ENCODE peak calls at places on chromosomes 6 and 20, in four cellular contexts. M is HepG2, K is H1, X is GM12878. P is an unnamed sample.
A peak's percentile ranks its signal among the peaks of the same experiment; 100 is the strongest.

GRCh38 chr20:48006036-48006833 is 221.0 kb upstream of the SULF2 start:
- DNase-seq in M (no peak), K (no peak), X (peak; percentile 56), P (no peak)

GRCh38 chr20:50015636-50015992 is 32.8 kb downstream of the SNAI1 start:
- DNase-seq in M (no peak), K (no peak), X (no peak), P (no peak)

GRCh38 chr6:11183761-11184362 is 48.6 kb downstream of the NEDD9 start:
- DNase-seq in M (no peak), K (no peak), X (no peak), P (no peak)

GRCh38 chr20:37542281-37542680 is 14.6 kb upstream of the BLCAP start:
- DNase-seq in M (peak; percentile 81), K (no peak), X (no peak), P (no peak)

GRCh38 chr20:63977392-63978276 is 1.8 kb downstream of the SAMD10 start:
- DNase-seq in M (peak; percentile 87), K (no peak), X (no peak), P (no peak)

GRCh38 chr6:37456816-37457560 is 24.0 kb downstream of the CMTR1 start:
- DNase-seq in M (no peak), K (no peak), X (no peak), P (no peak)

GRCh38 chr20:10061641-10062040 is 26.9 kb downstream of the ANKEF1 start:
- DNase-seq in M (no peak), K (no peak), X (no peak), P (no peak)

GRCh38 chr6:25942561-25943147 is 12.2 kb upstream of the SLC17A2 start:
- DNase-seq in M (peak; percentile 76), K (no peak), X (no peak), P (no peak)

GRCh38 chr6:85110943-85111342 is 338.9 kb upstream of the NT5E start:
- DNase-seq in M (no peak), K (no peak), X (no peak), P (no peak)

GRCh38 chr6:29845405-29846006 is 17.9 kb downstream of the HLA-G start:
- DNase-seq in M (peak; percentile 45), K (no peak), X (peak; percentile 8), P (no peak)

GRCh38 chr20:63097336-63097831 is 90.6 kb upstream of the BHLHE23 start:
- DNase-seq in M (no peak), K (peak; percentile 41), X (no peak), P (no peak)

GRCh38 chr20:44625361-44625760 is 26.1 kb downstream of the ADA start:
- DNase-seq in M (no peak), K (no peak), X (no peak), P (no peak)

GRCh38 chr6:55047433-55048044 is 126.8 kb upstream of the HCRTR2 start:
- DNase-seq in M (no peak), K (no peak), X (no peak), P (no peak)

GRCh38 chr20:54356726-54357235 is 118.6 kb upstream of the DOK5 start:
- DNase-seq in M (no peak), K (no peak), X (no peak), P (no peak)

GRCh38 chr6:3899970-3900439 is 50.8 kb downstream of the FAM50B start:
- DNase-seq in M (peak; percentile 62), K (no peak), X (no peak), P (no peak)

GRCh38 chr6:69843189-69843588 is 23.2 kb upstream of the COL19A1 start:
- DNase-seq in M (no peak), K (no peak), X (no peak), P (no peak)

GRCh38 chr6:43246301-43247114 is 3.2 kb downstream of the TTBK1 start:
- DNase-seq in M (peak; percentile 55), K (peak; percentile 93), X (no peak), P (peak; percentile 66)

GRCh38 chr6:117317261-117317660 is 51.9 kb downstream of the VGLL2 start:
- DNase-seq in M (peak; percentile 39), K (no peak), X (no peak), P (peak; percentile 17)

GRCh38 chr20:18103497-18103896 is 34.2 kb upstream of the KAT14 start:
- DNase-seq in M (peak; percentile 49), K (no peak), X (no peak), P (no peak)

GRCh38 chr6:118524686-118525085 is 23.4 kb upstream of the PLN start:
- DNase-seq in M (no peak), K (no peak), X (no peak), P (no peak)

GRCh38 chr6:157980288-157981131 is 1.2 kb upstream of the SYNJ2 start:
- DNase-seq in M (peak; percentile 38), K (no peak), X (no peak), P (peak; percentile 68)

GRCh38 chr6:127606131-127606562 is 29.2 kb downstream of the C6orf58 start:
- DNase-seq in M (peak; percentile 44), K (peak; percentile 59), X (no peak), P (no peak)

GRCh38 chr6:129263117-129263516 is 380.2 kb downstream of the LAMA2 start:
- DNase-seq in M (no peak), K (no peak), X (no peak), P (no peak)

GRCh38 chr6:30555428-30556005 is 772 bp downstream of the GNL1 start:
- DNase-seq in M (no peak), K (peak; percentile 82), X (no peak), P (peak; percentile 65)

GRCh38 chr6:74277749-74278148 is 581.7 kb downstream of the CD109 start:
- DNase-seq in M (no peak), K (no peak), X (no peak), P (no peak)

GRCh38 chr20:13341737-13342393 is 120.8 kb downstream of the ISM1 start:
- DNase-seq in M (no peak), K (no peak), X (no peak), P (no peak)

GRCh38 chr6:56890683-56891429 is 64.1 kb upstream of the BEND6 start:
- DNase-seq in M (no peak), K (no peak), X (peak; percentile 92), P (peak; percentile 75)

GRCh38 chr6:156740604-156741003 is 36.6 kb upstream of the ARID1B start:
- DNase-seq in M (no peak), K (no peak), X (no peak), P (no peak)

GRCh38 chr6:110063864-110064263 is 85.8 kb downstream of the GPR6 start:
- DNase-seq in M (no peak), K (no peak), X (no peak), P (no peak)

GRCh38 chr6:110068592-110068967 is 90.5 kb downstream of the GPR6 start:
- DNase-seq in M (no peak), K (no peak), X (no peak), P (no peak)

GRCh38 chr6:110064744-110065524 is 86.8 kb downstream of the GPR6 start:
- DNase-seq in M (no peak), K (no peak), X (no peak), P (no peak)

GRCh38 chr6:110066091-110066490 is 88.0 kb downstream of the GPR6 start:
- DNase-seq in M (no peak), K (no peak), X (no peak), P (no peak)

DNA sequence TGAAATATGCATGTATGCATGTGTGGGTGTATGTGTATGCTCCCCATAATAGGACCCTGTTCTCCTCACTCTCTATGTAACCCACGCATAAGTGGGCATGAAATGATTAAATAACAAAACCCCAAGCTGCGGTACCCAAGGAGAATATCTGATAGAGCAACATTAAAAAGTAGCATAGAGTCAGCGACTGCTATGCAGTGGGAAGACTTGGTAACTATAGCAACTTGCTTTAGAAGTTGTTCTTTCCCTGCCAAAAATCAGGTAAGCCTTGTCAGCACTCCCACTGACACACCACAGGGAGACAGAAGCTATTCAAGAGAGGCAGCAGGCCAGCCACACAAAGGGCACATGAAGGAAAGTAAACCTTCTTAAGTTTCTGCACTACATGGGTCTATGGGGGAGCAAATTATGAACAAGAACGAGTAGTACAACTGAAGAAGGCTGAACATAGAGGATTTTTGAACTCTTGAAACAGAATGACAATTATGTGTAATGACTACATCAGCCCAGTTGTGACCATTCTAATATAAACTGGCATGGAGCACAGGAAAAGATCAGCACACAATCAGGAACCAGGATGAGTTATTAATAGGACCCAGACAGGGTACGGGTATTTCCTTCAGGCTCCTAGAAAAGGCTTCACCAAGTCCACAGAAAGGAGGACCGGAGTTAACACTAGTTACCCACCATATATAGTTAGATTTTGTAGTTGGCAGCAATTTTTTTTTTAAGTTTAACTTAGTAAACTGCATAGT is 89.9 kb downstream of the GPR6 start:
- DNase-seq in M (no peak), K (no peak), X (no peak), P (no peak)
- TF ChIP-seq ATF3 in M (no peak), K (no peak), X (no peak), P (no peak)

GRCh38 chr6:140854363-140854762 is 1278.4 kb upstream of the GJE1 start:
- DNase-seq in M (no peak), K (no peak), X (no peak), P (no peak)

GRCh38 chr6:140846518-140847277 is 1286.0 kb upstream of the GJE1 start:
- DNase-seq in M (no peak), K (no peak), X (no peak), P (no peak)

GRCh38 chr6:140849441-140849840 is 1283.3 kb upstream of the GJE1 start:
- DNase-seq in M (no peak), K (no peak), X (no peak), P (no peak)

GRCh38 chr6:140845666-140846065 is 1287.1 kb upstream of the GJE1 start:
- DNase-seq in M (no peak), K (no peak), X (no peak), P (no peak)

DNA sequence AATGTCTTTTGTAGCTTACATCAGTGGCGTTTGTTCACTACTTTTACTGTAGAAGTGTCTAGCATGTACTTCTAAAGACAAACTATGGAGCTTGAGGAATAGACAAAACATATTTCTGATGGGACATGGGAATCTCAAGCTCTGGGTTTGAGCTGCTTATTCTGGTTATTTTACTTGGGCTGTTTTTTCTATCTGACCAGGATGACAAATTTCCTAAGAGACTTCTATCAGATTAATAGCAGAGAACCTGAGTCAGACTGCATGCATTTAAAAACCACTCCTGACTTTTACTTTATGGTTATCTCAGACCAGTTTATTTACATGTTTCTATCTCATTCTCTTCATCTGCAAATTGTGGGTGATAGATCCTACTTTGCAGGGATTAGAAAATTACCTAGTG is 1282.3 kb upstream of the GJE1 start:
- DNase-seq in M (no peak), K (no peak), X (no peak), P (no peak)
- TF ChIP-seq EP300 in M (no peak), K (no peak), X (no peak), P (no peak)

GRCh38 chr6:150336299-150336698 is 32.5 kb upstream of the IYD start:
- DNase-seq in M (no peak), K (no peak), X (peak; percentile 53), P (no peak)
- TF ChIP-seq ATF3 in M (no peak), K (no peak), X (no peak), P (peak; percentile 71)

GRCh38 chr6:32968770-32969684 is 633 bp downstream of the BRD2 start:
- DNase-seq in M (peak; percentile 95), K (peak; percentile 87), X (no peak), P (peak; percentile 90)
- TF ChIP-seq EP300 in M (no peak), K (peak; percentile 66), X (no peak), P (peak; percentile 26)

GRCh38 chr6:146803601-146804000 is 204.8 kb downstream of the ADGB start:
- DNase-seq in M (no peak), K (no peak), X (no peak), P (no peak)
- TF ChIP-seq ATF3 in M (no peak), K (no peak), X (no peak), P (no peak)

DNA sequence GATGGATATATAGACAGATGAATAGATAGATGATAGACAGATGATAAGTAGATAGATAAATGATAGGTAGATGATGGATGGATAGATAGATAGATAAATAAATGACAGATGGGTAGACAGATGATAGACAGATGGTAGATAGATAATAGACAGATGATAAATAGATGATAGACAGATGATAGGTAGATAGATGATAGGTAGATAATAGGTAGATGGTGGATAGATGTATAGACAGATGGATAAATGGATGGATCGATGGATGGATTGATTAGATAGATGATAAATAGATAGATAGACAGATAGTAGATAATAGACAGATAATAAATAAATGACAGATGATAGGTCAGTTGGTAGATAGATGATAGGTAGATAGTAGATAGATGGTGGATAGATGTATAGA is 212.7 kb downstream of the NFATC2 start:
- DNase-seq in M (no peak), K (no peak), X (no peak), P (no peak)
- TF ChIP-seq EP300 in M (no peak), K (no peak), X (no peak), P (no peak)

P was measured in K562.